ENCODE peak calls at places on chromosomes 4 and X, in nine cellular contexts. X is stimulated activated CD4-positive, alpha-beta T cell treated with anti-CD3 and anti-CD28 coated beads, Interleukin-1b, Interleukin-23, amount 100 ng/mL, for 24 hours; O is NCI-H345; Q is HFF-Myc; B is Peyer's patch; C is stimulated activated CD8-positive, alpha-beta memory T cell treated with anti-CD3 and anti-CD28 coated beads, Interleukin-15, amount 100 ng/mL, for 1 hour; M is activated CD4-positive, alpha-beta T cell treated with anti-CD3 and anti-CD28 coated beads, Interleukin-2, amount 50 U/mL, for 1 hour; G is CD8-positive, alpha-beta memory T cell; K is activated CD4-positive, CD25-positive, alpha-beta regulatory T cell. U is an unnamed sample.

GRCh38 chrX:115459883-115460564 is 101.0 kb upstream of the PLS3 start:
- DNase-seq in X (no peak), C (no peak), Q (no peak), M (no peak), K (no peak), B (no peak), G (no peak), O (no peak), U (no peak)

GRCh38 chr4:138669479-138670165 is 346.0 kb upstream of the NOCT start:
- DNase-seq in G (no peak), M (no peak), C (no peak), O (no peak), K (no peak), X (no peak), B (no peak), Q (peak; percentile 35), U (no peak)

GRCh38 chr4:54402880-54403503 is 173.9 kb downstream of the PDGFRA start:
- DNase-seq in O (no peak), M (no peak), Q (no peak), B (no peak), C (no peak), K (no peak), G (no peak), X (no peak), U (no peak)

GRCh38 chrX:39550795-39551361 is 546.9 kb downstream of the BCOR start:
- DNase-seq in X (no peak), C (no peak), B (no peak), G (no peak), Q (no peak), O (no peak), M (no peak), K (no peak), U (no peak)

GRCh38 chrX:9730078-9730477 is 35.6 kb downstream of the GPR143 start:
- DNase-seq in G (no peak), X (no peak), O (no peak), K (no peak), B (no peak), C (no peak), M (no peak), Q (no peak), U (no peak)

GRCh38 chr4:156638925-156639605 is 332.5 kb downstream of the PDGFC start:
- DNase-seq in C (no peak), Q (no peak), M (no peak), G (no peak), K (no peak), B (no peak), X (no peak), O (peak; percentile 78), U (no peak)

GRCh38 chr4:7414736-7415510 is 19.8 kb downstream of the PSAPL1 start:
- DNase-seq in G (no peak), O (no peak), C (no peak), B (no peak), K (no peak), M (no peak), X (no peak), Q (no peak), U (no peak)

GRCh38 chrX:15425024-15425423 is 40.8 kb upstream of the VEGFD start:
- DNase-seq in X (no peak), Q (no peak), M (no peak), O (no peak), C (no peak), G (no peak), K (no peak), B (no peak), U (no peak)

GRCh38 chrX:10072786-10073568 is 83.8 kb upstream of the CLCN4 start:
- DNase-seq in X (no peak), K (no peak), G (no peak), B (no peak), O (no peak), C (no peak), Q (no peak), M (no peak), U (no peak)

GRCh38 chr4:40183615-40184411 is 13.0 kb upstream of the RHOH start:
- DNase-seq in C (no peak), B (no peak), M (no peak), G (no peak), K (no peak), O (no peak), Q (no peak), X (no peak), U (no peak)

GRCh38 chr4:47468686-47469365 is 5.3 kb upstream of the COMMD8 start:
- DNase-seq in O (no peak), B (no peak), K (no peak), G (no peak), C (no peak), M (no peak), X (no peak), Q (no peak), U (no peak)

GRCh38 chr4:109433281-109434006 is at the start of gene SEC24B:
- DNase-seq in O (peak; percentile 73), G (peak; percentile 87), K (peak; percentile 69), X (peak; percentile 64), C (peak; percentile 77), M (peak; percentile 89), B (peak; percentile 90), Q (no peak), U (peak; percentile 75)

GRCh38 chr4:186149872-186150271 is 41.5 kb upstream of the CYP4V2 start:
- DNase-seq in M (no peak), Q (no peak), O (peak; percentile 14), C (no peak), X (peak; percentile 30), B (no peak), K (no peak), G (peak; percentile 22), U (no peak)

GRCh38 chr4:152064753-152065152 is 303.9 kb upstream of the GATB start:
- DNase-seq in K (no peak), Q (no peak), X (no peak), B (no peak), G (no peak), M (no peak), O (no peak), C (no peak), U (no peak)

GRCh38 chr4:118352843-118353373 is at the start of gene PRSS12:
- DNase-seq in M (peak; percentile 44), O (peak; percentile 78), K (peak; percentile 6), C (peak; percentile 11), G (peak; percentile 18), Q (peak; percentile 51), X (peak; percentile 18), B (peak; percentile 25), U (peak; percentile 43)

GRCh38 chrX:23554304-23554703 is 113.0 kb upstream of the PRDX4 start:
- DNase-seq in O (peak; percentile 48), C (no peak), G (no peak), X (no peak), M (no peak), K (no peak), Q (peak; percentile 9), B (no peak), U (no peak)

GRCh38 chr4:153595894-153596601 is 88.0 kb upstream of the TLR2 start:
- DNase-seq in K (no peak), G (no peak), C (no peak), X (no peak), O (no peak), B (no peak), Q (no peak), M (no peak), U (no peak)

GRCh38 chrX:130516123-130516522 is 114.3 kb downstream of the RBMX2 start:
- DNase-seq in Q (no peak), C (no peak), O (no peak), K (no peak), G (no peak), M (no peak), B (no peak), X (no peak), U (no peak)

GRCh38 chr4:90745176-90745575 is 618.0 kb downstream of the CCSER1 start:
- DNase-seq in X (no peak), G (no peak), O (no peak), M (no peak), C (no peak), Q (no peak), B (no peak), K (no peak), U (no peak)

GRCh38 chr4:122091836-122092235 is 60.3 kb upstream of the BLTP1 start:
- DNase-seq in O (no peak), X (no peak), C (no peak), K (no peak), Q (no peak), G (no peak), B (no peak), M (no peak), U (no peak)

GRCh38 chr4:17447675-17448298 is 64.1 kb downstream of the QDPR start:
- DNase-seq in K (no peak), G (no peak), O (peak; percentile 24), B (peak; percentile 19), M (peak; percentile 22), C (peak; percentile 8), Q (peak; percentile 75), X (peak; percentile 9), U (peak; percentile 3)

U was measured in NCI-H1048.